ENCODE peak calls at places on chromosomes 5 and 9, in seven cellular contexts. Z is mesenteric fat pad, T is RWPE2, H is B cell, C is NCI-H748 treated with DMSO at 0.1 percent for 48 hours, J is prostate gland, W is NB4. A is an unnamed sample.
A peak's percentile ranks its signal among the peaks of the same experiment; 100 is the strongest.

GRCh38 chr5:134268019-134268601 is 42.2 kb upstream of the PPP2CA start:
- DNase-seq in H (no peak), Z (no peak), W (no peak), J (no peak), T (no peak), C (no peak), A (no peak)

GRCh38 chr5:68028131-68028727 is 187.3 kb upstream of the PIK3R1 start:
- DNase-seq in T (no peak), J (no peak), W (no peak), Z (no peak), C (no peak), H (no peak), A (no peak)

GRCh38 chr9:79163544-79163943 is 408.2 kb upstream of the TLE4 start:
- DNase-seq in H (no peak), Z (no peak), C (no peak), W (no peak), J (no peak), T (no peak), A (no peak)

GRCh38 chr9:99748251-99748650 is 73.4 kb upstream of the NR4A3 start:
- DNase-seq in Z (no peak), T (no peak), C (no peak), W (no peak), J (no peak), H (no peak), A (no peak)

GRCh38 chr9:69023650-69024049 is 9.7 kb upstream of the PRKACG start:
- DNase-seq in W (no peak), J (peak; percentile 31), Z (no peak), H (no peak), C (peak; percentile 78), T (no peak), A (no peak)

GRCh38 chr9:38671748-38672147 is 48.2 kb downstream of the FAM240B start:
- DNase-seq in Z (no peak), C (no peak), W (peak; percentile 17), T (no peak), H (no peak), J (no peak), A (no peak)

GRCh38 chr5:143921525-143922311 is 109.8 kb downstream of the HMHB1 start:
- DNase-seq in J (no peak), Z (no peak), W (no peak), T (no peak), H (no peak), C (no peak), A (no peak)

GRCh38 chr9:13282998-13283397 is 3.5 kb upstream of the MPDZ start:
- DNase-seq in J (no peak), Z (no peak), W (no peak), H (no peak), C (no peak), T (no peak), A (no peak)

GRCh38 chr5:80191991-80192398 is 63.9 kb downstream of the SERINC5 start:
- DNase-seq in C (no peak), J (no peak), T (no peak), Z (no peak), H (no peak), W (no peak), A (peak; percentile 32)

GRCh38 chr9:136516191-136516654 is 29.6 kb downstream of the NOTCH1 start:
- DNase-seq in Z (no peak), J (no peak), C (no peak), H (no peak), W (no peak), T (no peak), A (no peak)

GRCh38 chr5:178458140-178458539 is 132.1 kb downstream of the COL23A1 start:
- DNase-seq in T (no peak), Z (peak; percentile 78), J (no peak), C (no peak), H (no peak), W (no peak), A (no peak)

GRCh38 chr5:32711693-32712462 is 757 bp downstream of the NPR3 start:
- DNase-seq in J (no peak), C (peak; percentile 20), Z (no peak), H (peak; percentile 30), T (peak; percentile 71), W (no peak), A (peak; percentile 62)

GRCh38 chr5:173891367-173891766 is 3.2 kb downstream of the CPEB4 start:
- DNase-seq in W (no peak), C (no peak), J (no peak), H (no peak), T (no peak), Z (no peak), A (no peak)

GRCh38 chr5:111310713-111311620 is 86.8 kb downstream of the CAMK4 start:
- DNase-seq in J (no peak), T (no peak), H (no peak), C (no peak), W (no peak), Z (no peak), A (no peak)

GRCh38 chr5:58484505-58484904 is 6.7 kb upstream of the GAPT start:
- DNase-seq in J (no peak), H (no peak), W (peak; percentile 64), T (no peak), Z (no peak), C (no peak), A (no peak)

GRCh38 chr5:98631311-98632054 is 142.0 kb upstream of the RGMB start:
- DNase-seq in W (no peak), T (no peak), J (no peak), Z (no peak), H (no peak), C (no peak), A (no peak)

GRCh38 chr5:122831984-122832383 is 13.4 kb upstream of the SNX24 start:
- DNase-seq in T (no peak), W (no peak), J (no peak), H (no peak), C (no peak), Z (no peak), A (no peak)

GRCh38 chr9:131610231-131610761 is 65.0 kb downstream of the PRRT1B start:
- DNase-seq in C (no peak), H (no peak), W (no peak), T (no peak), J (no peak), Z (no peak), A (no peak)

GRCh38 chr5:33688041-33688980 is 203.5 kb downstream of the ADAMTS12 start:
- DNase-seq in W (no peak), J (no peak), Z (no peak), C (no peak), T (no peak), H (no peak), A (no peak)

GRCh38 chr9:116234091-116234490 is 80.5 kb downstream of the PAPPA start:
- DNase-seq in T (no peak), J (no peak), H (no peak), W (no peak), C (no peak), Z (no peak), A (no peak)

A was measured in thyroid gland.